ENCODE peak calls at places on chromosome 11, in eight cellular contexts. F, G, L, V, U, P, R and K are unnamed samples.

GRCh38 chr11:19276859-19277808 is 36.4 kb upstream of the E2F8 start:
- DNase-seq in F (no peak), G (no peak), L (peak; percentile 58), V (no peak), U (no peak), P (no peak), R (no peak), K (peak; percentile 61)

GRCh38 chr11:63608353-63609345 is 5.6 kb downstream of the PLAAT3 start:
- DNase-seq in F (no peak), G (no peak), L (no peak), V (peak; percentile 22), U (no peak), P (no peak), R (no peak), K (peak; percentile 43)

GRCh38 chr11:94120946-94121345 is 7.7 kb upstream of the PANX1 start:
- DNase-seq in F (no peak), G (no peak), L (peak; percentile 23), V (no peak), U (no peak), P (no peak), R (no peak), K (no peak)

GRCh38 chr11:132770802-132771545 is 761.3 kb downstream of the OPCML start:
- DNase-seq in F (no peak), G (no peak), L (no peak), V (no peak), U (no peak), P (no peak), R (no peak), K (no peak)

GRCh38 chr11:109612481-109612880 is 190.5 kb downstream of the C11orf87 start:
- DNase-seq in F (no peak), G (no peak), L (no peak), V (no peak), U (no peak), P (no peak), R (no peak), K (no peak)

GRCh38 chr11:73889019-73889418 is 12.2 kb downstream of the PAAF1 start:
- DNase-seq in F (peak; percentile 34), G (no peak), L (no peak), V (no peak), U (no peak), P (no peak), R (no peak), K (no peak)

GRCh38 chr11:125777309-125777708 is 1.3 kb downstream of the PATE2 start:
- DNase-seq in F (peak; percentile 62), G (no peak), L (no peak), V (no peak), U (no peak), P (no peak), R (no peak), K (no peak)

GRCh38 chr11:60514055-60514454 is 1.1 kb upstream of the MS4A13 start:
- DNase-seq in F (no peak), G (no peak), L (no peak), V (no peak), U (no peak), P (no peak), R (no peak), K (no peak)

GRCh38 chr11:122322369-122322768 is 206.4 kb upstream of the BLID start:
- DNase-seq in F (no peak), G (no peak), L (no peak), V (no peak), U (no peak), P (no peak), R (no peak), K (no peak)

GRCh38 chr11:126124284-126124683 is 61.6 kb upstream of the CDON start:
- DNase-seq in F (no peak), G (no peak), L (no peak), V (no peak), U (no peak), P (no peak), R (no peak), K (no peak)

GRCh38 chr11:35735903-35736302 is 73.3 kb downstream of the TRIM44 start:
- DNase-seq in F (peak; percentile 89), G (no peak), L (no peak), V (no peak), U (no peak), P (no peak), R (no peak), K (no peak)

GRCh38 chr11:78417175-78417887 is at the start of gene GAB2:
- DNase-seq in F (peak; percentile 93), G (no peak), L (no peak), V (no peak), U (no peak), P (no peak), R (peak; percentile 37), K (no peak)